ENCODE peak calls at places on chromosome 7, in seven cellular contexts. T is stimulated activated CD8-positive, alpha-beta memory T cell treated with anti-CD3 and anti-CD28 coated beads, Interleukin-2, amount 100 ng/mL, for 48 hours; G is NCI-H69; N is BE2C; R is prostate gland; U is Calu3; F is activated CD4-positive, alpha-beta T cell treated with anti-CD3 and anti-CD28 coated beads for 24 hours. P is an unnamed sample.

GRCh38 chr7:157673573-157673972 is 336.8 kb downstream of the DNAJB6 start:
- DNase-seq in G (no peak), R (no peak), N (no peak), F (no peak), T (no peak), U (no peak), P (no peak)

GRCh38 chr7:348962-349755 is 59.2 kb downstream of the FOXL3 start:
- DNase-seq in T (no peak), R (no peak), F (no peak), G (no peak), N (no peak), U (no peak), P (no peak)

GRCh38 chr7:123757095-123757494 is 8.3 kb upstream of the WASL start:
- DNase-seq in U (no peak), G (no peak), T (no peak), F (no peak), N (no peak), R (no peak), P (no peak)

GRCh38 chr7:32890010-32890552 is 1.5 kb downstream of the KBTBD2 start:
- DNase-seq in T (no peak), F (no peak), N (no peak), U (no peak), G (peak), R (peak), P (no peak)

GRCh38 chr7:114148779-114149178 is 230.0 kb upstream of the PPP1R3A start:
- DNase-seq in F (no peak), T (no peak), U (no peak), N (no peak), R (no peak), G (no peak), P (no peak)

GRCh38 chr7:131502810-131503545 is 53.5 kb downstream of the PODXL start:
- DNase-seq in F (no peak), T (no peak), U (no peak), N (peak), R (no peak), G (peak), P (no peak)

GRCh38 chr7:30755384-30756154 is 3.6 kb downstream of the INMT start:
- DNase-seq in R (no peak), N (peak), T (no peak), G (no peak), U (no peak), F (no peak), P (no peak)

GRCh38 chr7:4787947-4788626 is 12.7 kb downstream of the AP5Z1 start:
- DNase-seq in N (no peak), U (no peak), G (no peak), T (no peak), F (no peak), R (no peak), P (no peak)

GRCh38 chr7:56157238-56157790 is 41.1 kb upstream of the NUPR2 start:
- DNase-seq in N (no peak), R (no peak), U (no peak), F (no peak), G (peak), T (no peak), P (no peak)

GRCh38 chr7:141433698-141434097 is 117.5 kb upstream of the AGK start:
- DNase-seq in T (no peak), G (peak), R (no peak), F (no peak), N (no peak), U (no peak), P (no peak)

P was measured in A549.